ENCODE peak calls at places on chromosomes 2 and 18, in seven cellular contexts. K, O, R, M, D, S and G are unnamed samples. For H3K27me3, the result is how much of the 10 kb centered on the place peaks cover.

GRCh38 chr2:189441709-189442074 is 418 bp downstream of the WDR75 start:
- DNase-seq in K (no peak), O (no peak), R (no peak), M (no peak), D (no peak), S (no peak), G (no peak)

GRCh38 chr18:45628979-45629958 is 14.0 kb downstream of the SLC14A2 start:
- DNase-seq in K (no peak), O (peak), R (no peak), M (no peak), D (no peak), S (no peak), G (no peak)

GRCh38 chr2:220736778-220737177 is 835.3 kb downstream of the EPHA4 start:
- DNase-seq in K (no peak), O (no peak), R (no peak), M (no peak), D (no peak), S (no peak), G (no peak)

GRCh38 chr2:151363709-151364108 is 6.3 kb downstream of the TNFAIP6 start:
- DNase-seq in K (no peak), O (peak), R (no peak), M (peak), D (no peak), S (no peak), G (no peak)

GRCh38 chr2:168120310-168120709 is 127.1 kb downstream of the STK39 start:
- DNase-seq in K (no peak), O (no peak), R (no peak), M (no peak), D (no peak), S (no peak), G (no peak)

GRCh38 chr2:215171151-215171550 is 32.7 kb upstream of the ABCA12 start:
- DNase-seq in K (peak), O (peak), R (no peak), M (no peak), D (no peak), S (no peak), G (no peak)

GRCh38 chr2:96856776-96857673 is 791 bp downstream of the ANKRD39 start:
- DNase-seq in K (peak), O (peak), R (no peak), M (no peak), D (no peak), S (peak), G (no peak)

GRCh38 chr2:216827073-216827725 is 32.7 kb downstream of the TNP1 start:
- DNase-seq in K (peak), O (no peak), R (no peak), M (no peak), D (no peak), S (no peak), G (no peak)

GRCh38 chr18:13629841-13630747 is 96.3 kb downstream of the FAM210A start:
- DNase-seq in K (peak), O (peak), R (no peak), M (no peak), D (peak), S (peak), G (peak)

GRCh38 chr18:66724664-66725356 is 120.9 kb upstream of the CDH19 start:
- DNase-seq in K (no peak), O (no peak), R (no peak), M (no peak), D (no peak), S (no peak), G (peak)

GRCh38 chr2:128654404-128654803 is 335.7 kb upstream of the HS6ST1 start:
- DNase-seq in K (no peak), O (no peak), R (no peak), M (no peak), D (no peak), S (no peak), G (no peak)

GRCh38 chr2:121019073-121019472 is 265.9 kb downstream of the TFCP2L1 start:
- DNase-seq in K (no peak), O (no peak), R (no peak), M (no peak), D (no peak), S (no peak), G (no peak)

GRCh38 chr2:159183346-159183745 is 103.2 kb downstream of the WDSUB1 start:
- DNase-seq in K (no peak), O (no peak), R (no peak), M (no peak), D (no peak), S (no peak), G (no peak)

GRCh38 chr2:170530284-170530745 is 184.8 kb upstream of the SP5 start:
- DNase-seq in K (peak), O (peak), R (no peak), M (peak), D (peak), S (no peak), G (peak)

GRCh38 chr2:14632133-14632936 is at the start of gene LRATD1:
- DNase-seq in K (peak), O (peak), R (no peak), M (peak), D (peak), S (no peak), G (peak)

GRCh38 chr2:236282406-236282805 is 18.2 kb upstream of the ASB18 start:
- DNase-seq in K (no peak), O (no peak), R (no peak), M (no peak), D (no peak), S (no peak), G (no peak)

GRCh38 chr18:72206814-72207213 is 337.3 kb downstream of the CBLN2 start:
- DNase-seq in K (peak), O (no peak), R (no peak), M (no peak), D (no peak), S (no peak), G (no peak)

GRCh38 chr2:25290811-25291510 is 50.8 kb downstream of the DNMT3A start:
- DNase-seq in K (peak), O (no peak), R (no peak), M (no peak), D (no peak), S (no peak), G (peak)

GRCh38 chr2:102547462-102547861 is 71.9 kb upstream of the SLC9A2 start:
- DNase-seq in K (no peak), O (no peak), R (no peak), M (no peak), D (no peak), S (no peak), G (no peak)

GRCh38 chr2:172082944-172083718 is 2.2 kb upstream of the DLX1 start:
- DNase-seq in K (no peak), O (no peak), R (no peak), M (no peak), D (no peak), S (no peak), G (no peak)

GRCh38 chr18:49174478-49174877 is 223.7 kb upstream of the SMAD7 start:
- DNase-seq in K (no peak), O (peak), R (no peak), M (no peak), D (peak), S (no peak), G (no peak)

GRCh38 chr2:31075936-31076590 is 62.2 kb downstream of the GALNT14 start:
- DNase-seq in K (no peak), O (peak), R (no peak), M (no peak), D (no peak), S (no peak), G (no peak)

GRCh38 chr2:28765316-28765715 is 13.7 kb downstream of the PPP1CB start:
- DNase-seq in K (peak), O (no peak), R (no peak), M (no peak), D (no peak), S (no peak), G (no peak)

GRCh38 chr2:54629914-54630609 is 93.4 kb upstream of the EML6 start:
- DNase-seq in K (no peak), O (no peak), R (no peak), M (no peak), D (no peak), S (no peak), G (peak)

GRCh38 chr2:40095003-40095402 is 315.9 kb upstream of the THUMPD2 start:
- DNase-seq in K (peak), O (peak), R (no peak), M (no peak), D (no peak), S (no peak), G (no peak)

DNA sequence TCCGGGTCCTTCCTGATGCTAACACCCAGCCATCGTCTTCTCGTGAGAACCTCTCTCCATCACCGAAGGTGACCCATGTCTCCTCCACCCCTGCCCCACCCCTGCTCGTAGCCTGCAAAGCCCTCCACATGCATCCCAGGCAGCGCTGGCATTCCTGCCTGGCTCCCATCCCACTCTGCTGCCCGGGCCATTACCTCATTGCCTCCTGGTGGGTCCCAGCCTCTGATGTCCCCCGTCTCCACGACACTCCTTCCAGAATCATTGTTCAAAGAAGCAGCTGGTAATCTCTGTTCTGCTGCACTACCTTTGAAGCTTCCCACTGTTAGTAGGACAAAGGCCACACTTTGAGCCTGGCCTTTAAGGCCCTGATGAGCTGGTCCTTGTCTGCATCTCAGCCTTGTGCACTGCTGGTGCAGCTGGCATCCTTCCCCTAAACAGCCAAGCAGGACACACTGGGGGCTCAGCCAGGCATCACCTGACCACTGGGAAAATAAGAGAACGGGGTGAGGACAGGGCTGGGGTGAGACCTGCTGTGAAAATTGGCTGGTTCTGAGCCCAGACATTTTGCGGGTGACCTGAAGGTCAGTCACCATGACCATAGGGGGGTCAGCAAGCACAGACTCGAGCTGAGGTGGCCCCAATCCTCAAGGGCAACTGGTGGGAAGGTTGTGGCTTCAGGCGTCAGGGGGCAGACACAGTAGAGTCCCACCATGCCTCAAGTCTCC is 145.0 kb upstream of the TWIST2 start:
- DNase-seq in K (no peak), O (no peak), R (no peak), M (no peak), D (no peak), S (no peak), G (no peak)
- H3K27me3 ChIP-seq in K (under half), O (under half), R (under half), M (under half), D (under half), S (under half), G (under half)

GRCh38 chr2:181977661-181978350 is 7.8 kb upstream of the PPP1R1C start:
- DNase-seq in K (peak), O (no peak), R (no peak), M (no peak), D (no peak), S (no peak), G (no peak)
- H3K27ac ChIP-seq in K (no peak), O (no peak), R (no peak), M (no peak), D (no peak), S (no peak), G (no peak)

DNA sequence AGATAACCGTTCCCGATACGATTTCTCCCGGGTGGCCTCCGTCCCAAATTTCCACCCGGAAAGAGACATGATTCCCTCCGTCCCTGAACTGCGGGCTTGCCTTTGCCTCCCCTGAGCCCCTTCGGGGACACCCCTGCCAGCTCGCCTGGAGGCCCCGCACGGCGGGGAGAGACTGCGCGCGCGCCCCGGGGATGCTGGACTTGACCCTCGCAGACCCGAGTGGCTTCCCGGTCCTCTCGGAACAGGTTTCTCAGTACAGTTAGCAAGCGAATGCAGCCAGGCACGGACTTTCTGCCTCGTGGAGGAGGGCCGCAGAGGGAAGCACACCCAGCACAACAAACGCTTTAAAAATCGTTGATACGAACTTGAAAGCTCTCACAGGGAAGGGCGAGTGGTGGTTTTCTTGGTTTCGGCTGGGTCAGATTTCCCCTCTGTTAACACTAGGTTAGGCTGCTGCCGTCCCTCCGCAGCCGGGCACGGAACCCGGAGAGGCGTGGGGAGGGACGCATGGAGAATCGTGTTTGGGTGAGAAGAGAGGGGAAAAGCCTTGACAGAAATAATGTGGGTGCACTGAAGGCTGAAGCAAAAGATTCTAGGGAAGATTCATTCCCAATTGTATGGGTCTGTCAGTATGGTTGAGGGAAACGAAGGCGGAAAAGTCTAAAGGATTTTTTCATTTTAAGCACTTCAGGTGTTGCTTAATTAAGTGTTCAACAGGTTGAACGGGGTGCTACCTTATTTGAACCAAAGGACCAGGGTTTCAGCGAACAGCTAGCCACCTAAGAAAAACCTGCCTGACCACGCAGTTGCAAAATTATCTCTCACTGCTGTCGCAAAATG is 916 bp downstream of the TNFRSF11A start:
- DNase-seq in K (peak), O (peak), R (no peak), M (no peak), D (no peak), S (peak), G (no peak)
- H3K27me3 ChIP-seq in K (half or more), O (under half), R (under half), M (under half), D (under half), S (under half), G (under half)

GRCh38 chr2:42967959-42968674 is 175.7 kb upstream of the HAAO start:
- DNase-seq in K (peak), O (peak), R (no peak), M (no peak), D (peak), S (no peak), G (no peak)

GRCh38 chr2:42971947-42972736 is 179.8 kb upstream of the HAAO start:
- DNase-seq in K (no peak), O (peak), R (no peak), M (no peak), D (peak), S (no peak), G (no peak)

GRCh38 chr2:42969231-42970150 is 177.1 kb upstream of the HAAO start:
- DNase-seq in K (peak), O (peak), R (no peak), M (no peak), D (peak), S (no peak), G (no peak)

GRCh38 chr2:42971381-42971780 is 179.0 kb upstream of the HAAO start:
- DNase-seq in K (no peak), O (no peak), R (no peak), M (no peak), D (peak), S (no peak), G (no peak)

GRCh38 chr2:42970151-42970550 is 177.8 kb upstream of the HAAO start:
- DNase-seq in K (no peak), O (no peak), R (no peak), M (no peak), D (peak), S (no peak), G (no peak)
- H3K27ac ChIP-seq in K (no peak), O (peak), R (no peak), M (no peak), D (no peak), S (no peak), G (no peak)

DNA sequence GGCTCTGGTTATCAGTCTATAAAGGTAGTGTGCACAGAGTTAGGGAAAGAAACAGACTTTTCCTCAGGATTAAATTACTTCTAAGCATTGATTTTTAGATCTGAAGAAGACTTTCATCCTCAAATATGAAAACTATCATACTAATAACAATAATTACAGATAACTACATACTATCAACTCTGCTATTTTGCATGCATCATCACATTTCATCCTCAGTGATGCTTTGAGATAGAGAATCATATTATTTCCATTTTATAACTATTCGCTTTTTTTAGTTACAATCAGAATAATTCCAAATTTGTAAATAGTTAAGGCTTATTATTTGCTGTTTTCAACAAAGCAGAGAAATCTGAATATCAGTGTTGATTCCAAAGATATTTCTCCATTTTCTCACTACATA is 239.2 kb downstream of the MEIS1 start:
- DNase-seq in K (no peak), O (no peak), R (no peak), M (no peak), D (no peak), S (no peak), G (no peak)
- H3K27me3 ChIP-seq in K (under half), O (under half), R (under half), M (under half), D (under half), S (under half), G (under half)

DNA sequence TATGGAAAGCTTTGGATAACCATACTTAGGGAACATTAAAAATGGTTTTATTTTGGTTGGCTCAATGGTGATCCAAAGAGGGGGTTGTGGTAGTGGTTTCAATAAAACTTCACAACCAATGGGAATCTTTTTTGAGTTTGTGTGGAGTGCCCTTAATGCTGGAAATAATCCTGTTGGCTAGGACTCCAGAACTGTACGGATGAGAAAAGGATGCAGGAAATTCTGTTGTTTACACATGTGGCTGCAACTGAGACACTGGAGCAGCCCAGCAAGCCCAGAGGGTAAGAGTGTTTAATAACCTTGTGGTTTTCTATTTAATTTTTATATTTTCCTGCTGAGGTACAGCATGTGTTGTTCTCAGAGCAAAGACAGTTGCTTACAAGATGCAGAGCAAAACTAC is at the start of gene CCDC102B:
- DNase-seq in K (peak), O (peak), R (no peak), M (no peak), D (no peak), S (no peak), G (no peak)
- H3K27ac ChIP-seq in K (peak), O (peak), R (no peak), M (no peak), D (no peak), S (no peak), G (no peak)

GRCh38 chr2:177710003-177710411 is 317.4 kb downstream of the AGPS start:
- DNase-seq in K (no peak), O (no peak), R (no peak), M (no peak), D (no peak), S (no peak), G (no peak)

GRCh38 chr2:177708660-177709328 is 316.2 kb downstream of the AGPS start:
- DNase-seq in K (no peak), O (no peak), R (no peak), M (no peak), D (no peak), S (no peak), G (no peak)

GRCh38 chr2:177711472-177712276 is 319.1 kb downstream of the AGPS start:
- DNase-seq in K (no peak), O (no peak), R (no peak), M (peak), D (no peak), S (no peak), G (no peak)

GRCh38 chr2:177712462-177712861 is 319.9 kb downstream of the AGPS start:
- DNase-seq in K (no peak), O (no peak), R (no peak), M (no peak), D (no peak), S (no peak), G (no peak)

GRCh38 chr2:177710889-177711288 is 318.3 kb downstream of the AGPS start:
- DNase-seq in K (no peak), O (no peak), R (no peak), M (no peak), D (no peak), S (no peak), G (no peak)
- H3K27me3 ChIP-seq in K (under half), O (under half), R (under half), M (under half), D (under half), S (under half), G (under half)

DNA sequence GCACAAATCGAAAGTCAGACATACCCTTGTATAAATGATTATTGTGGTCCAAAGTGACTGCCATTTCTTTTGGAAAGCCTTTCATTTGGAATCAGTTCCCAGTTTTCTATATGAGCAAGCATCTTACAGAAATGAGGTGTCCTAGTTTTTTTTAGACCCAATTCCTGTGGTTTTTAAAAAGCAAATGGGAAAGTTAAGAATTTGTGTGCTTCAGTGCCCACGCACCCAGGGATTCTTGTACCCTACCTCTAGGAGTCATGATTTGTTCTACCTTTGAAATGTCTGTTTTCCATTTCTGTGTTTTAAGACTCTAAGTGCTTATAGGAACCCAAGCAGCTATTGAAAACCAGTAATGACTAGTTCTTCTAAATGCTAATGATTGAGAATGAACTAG is 218.1 kb downstream of the CAMKMT start:
- DNase-seq in K (no peak), O (no peak), R (no peak), M (no peak), D (no peak), S (no peak), G (no peak)
- H3K27ac ChIP-seq in K (no peak), O (no peak), R (no peak), M (no peak), D (no peak), S (no peak), G (no peak)